ENCODE peak calls at places on chromosomes 11 and 22, in nine cellular contexts. One of them, this sample, is unnamed.

GRCh38 chr11:65184146-65184545 is 2.4 kb downstream of the CAPN1 start:
- DNase-seq in IMR-90: no peak
- DNase-seq in sigmoid colon: no peak
- DNase-seq in H1: no peak
- DNase-seq in body of pancreas: no peak
- DNase-seq in vagina: no peak
- DNase-seq in spleen: no peak
- DNase-seq in A549: no peak
- DNase-seq in uterus: no peak
- DNase-seq in this sample: no peak

GRCh38 chr11:12901874-12902481 is 107.1 kb upstream of the RASSF10 start:
- DNase-seq in spleen: no peak
- DNase-seq in H1: no peak
- DNase-seq in uterus: no peak
- DNase-seq in A549: no peak
- DNase-seq in IMR-90: peak; percentile 61
- DNase-seq in body of pancreas: no peak
- DNase-seq in vagina: no peak
- DNase-seq in sigmoid colon: no peak
- DNase-seq in this sample: no peak

GRCh38 chr11:57321996-57322880 is 2.5 kb downstream of the TNKS1BP1 start:
- DNase-seq in H1: no peak
- DNase-seq in uterus: peak; percentile 94
- DNase-seq in A549: peak; percentile 95
- DNase-seq in body of pancreas: peak; percentile 97
- DNase-seq in vagina: peak; percentile 99
- DNase-seq in sigmoid colon: peak; percentile 97
- DNase-seq in IMR-90: peak; percentile 98
- DNase-seq in spleen: no peak
- DNase-seq in this sample: peak; percentile 98

GRCh38 chr11:100545970-100546369 is 141.1 kb upstream of the ARHGAP42 start:
- DNase-seq in IMR-90: no peak
- DNase-seq in body of pancreas: no peak
- DNase-seq in sigmoid colon: no peak
- DNase-seq in A549: no peak
- DNase-seq in H1: no peak
- DNase-seq in vagina: no peak
- DNase-seq in spleen: no peak
- DNase-seq in uterus: no peak
- DNase-seq in this sample: no peak

GRCh38 chr22:48581206-48581766 is 1246.4 kb downstream of the BRD1 start:
- DNase-seq in uterus: no peak
- DNase-seq in spleen: no peak
- DNase-seq in vagina: no peak
- DNase-seq in IMR-90: no peak
- DNase-seq in sigmoid colon: no peak
- DNase-seq in H1: no peak
- DNase-seq in A549: no peak
- DNase-seq in body of pancreas: no peak
- DNase-seq in this sample: no peak

GRCh38 chr11:65855927-65856363 is 2.0 kb downstream of the CFL1 start:
- DNase-seq in IMR-90: no peak
- DNase-seq in uterus: no peak
- DNase-seq in vagina: no peak
- DNase-seq in spleen: peak; percentile 67
- DNase-seq in A549: no peak
- DNase-seq in H1: no peak
- DNase-seq in body of pancreas: no peak
- DNase-seq in sigmoid colon: no peak
- DNase-seq in this sample: no peak

GRCh38 chr11:93741882-93742226 is 382 bp downstream of the C11orf54 start:
- DNase-seq in IMR-90: peak; percentile 68
- DNase-seq in body of pancreas: peak; percentile 90
- DNase-seq in A549: peak; percentile 75
- DNase-seq in uterus: no peak
- DNase-seq in vagina: no peak
- DNase-seq in spleen: no peak
- DNase-seq in H1: no peak
- DNase-seq in sigmoid colon: peak; percentile 84
- DNase-seq in this sample: peak; percentile 19

GRCh38 chr11:46363455-46363920 is 16.2 kb downstream of the DGKZ start:
- DNase-seq in H1: no peak
- DNase-seq in vagina: no peak
- DNase-seq in IMR-90: peak; percentile 33
- DNase-seq in spleen: peak; percentile 79
- DNase-seq in A549: no peak
- DNase-seq in uterus: no peak
- DNase-seq in body of pancreas: no peak
- DNase-seq in sigmoid colon: no peak
- DNase-seq in this sample: peak; percentile 97

GRCh38 chr11:134789104-134789503 is 377.1 kb upstream of the B3GAT1 start:
- DNase-seq in A549: no peak
- DNase-seq in sigmoid colon: no peak
- DNase-seq in vagina: no peak
- DNase-seq in IMR-90: no peak
- DNase-seq in spleen: no peak
- DNase-seq in body of pancreas: no peak
- DNase-seq in uterus: no peak
- DNase-seq in H1: no peak
- DNase-seq in this sample: no peak

GRCh38 chr22:27170491-27170890 is 513.1 kb downstream of the MIAT start:
- DNase-seq in A549: peak; percentile 69
- DNase-seq in vagina: no peak
- DNase-seq in spleen: no peak
- DNase-seq in H1: no peak
- DNase-seq in body of pancreas: peak; percentile 38
- DNase-seq in uterus: peak; percentile 67
- DNase-seq in sigmoid colon: peak; percentile 81
- DNase-seq in IMR-90: peak; percentile 48
- DNase-seq in this sample: peak; percentile 60

DNA sequence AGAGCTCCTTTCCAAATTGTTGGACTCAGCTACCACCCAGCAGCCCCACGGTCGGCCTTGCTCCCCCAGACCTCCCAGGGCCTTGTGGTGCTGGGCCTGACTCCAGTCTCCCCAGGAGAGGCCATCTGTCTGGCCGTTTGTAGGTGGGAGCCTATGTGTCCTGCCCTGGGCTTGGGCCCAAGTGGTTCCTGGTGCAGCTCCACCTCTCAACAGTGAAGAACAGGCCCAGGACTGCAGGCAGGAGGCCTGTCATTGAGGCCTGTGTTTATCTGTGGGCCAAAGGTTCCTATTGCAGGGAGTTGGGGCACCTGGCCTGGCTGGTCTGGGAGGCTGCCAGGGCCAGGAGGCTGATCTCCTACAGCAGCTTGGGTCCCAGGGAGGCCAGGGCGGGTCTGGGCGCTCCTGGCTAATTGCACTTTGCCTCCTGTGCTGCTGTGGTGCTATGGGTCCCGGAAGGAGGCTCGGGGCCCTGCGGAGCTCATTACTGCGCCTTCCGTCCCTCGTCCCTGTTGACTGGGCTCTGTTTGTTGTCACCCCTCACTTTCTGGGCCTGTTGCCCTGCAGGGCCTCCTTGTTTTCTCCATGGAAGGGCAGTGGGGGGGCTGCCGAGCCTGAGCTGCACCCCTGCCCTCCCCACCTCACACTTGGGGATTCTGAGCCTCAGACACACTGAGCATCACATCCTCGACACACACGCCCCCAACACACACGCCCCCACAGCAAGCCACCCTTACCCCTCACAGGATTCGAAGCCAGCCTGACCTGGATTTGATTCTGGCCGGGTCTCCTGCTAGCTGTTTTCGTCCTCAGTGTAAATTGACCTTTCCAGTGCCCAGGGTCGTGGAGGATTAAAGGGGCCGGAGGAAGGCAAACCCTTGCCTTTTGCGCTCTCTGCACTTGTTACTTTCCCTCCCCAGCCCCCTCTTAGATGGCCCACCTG is 6.8 kb upstream of the OMP start:
- DNase-seq in body of pancreas: peak; percentile 53
- DNase-seq in H1: no peak
- DNase-seq in uterus: no peak
- DNase-seq in vagina: no peak
- DNase-seq in IMR-90: no peak
- DNase-seq in sigmoid colon: peak; percentile 55
- DNase-seq in A549: no peak
- DNase-seq in spleen: peak; percentile 54
- DNase-seq in this sample: no peak
- TF ChIP-seq POLR2A in body of pancreas: no peak
- TF ChIP-seq POLR2A in H1: no peak
- TF ChIP-seq POLR2A in uterus: no peak
- TF ChIP-seq POLR2A in vagina: no peak
- TF ChIP-seq POLR2A in IMR-90: no peak
- TF ChIP-seq POLR2A in sigmoid colon: no peak
- TF ChIP-seq POLR2A in A549: no peak
- TF ChIP-seq POLR2A in spleen: no peak
- TF ChIP-seq POLR2A in this sample: no peak

GRCh38 chr11:61683961-61684869 is 4.0 kb downstream of the DAGLA start:
- DNase-seq in spleen: no peak
- DNase-seq in sigmoid colon: no peak
- DNase-seq in H1: no peak
- DNase-seq in body of pancreas: no peak
- DNase-seq in vagina: peak; percentile 80
- DNase-seq in A549: no peak
- DNase-seq in IMR-90: peak; percentile 43
- DNase-seq in uterus: peak; percentile 60
- DNase-seq in this sample: no peak

GRCh38 chr11:61683116-61683515 is 2.9 kb downstream of the DAGLA start:
- DNase-seq in A549: no peak
- DNase-seq in body of pancreas: no peak
- DNase-seq in sigmoid colon: no peak
- DNase-seq in uterus: no peak
- DNase-seq in H1: no peak
- DNase-seq in vagina: no peak
- DNase-seq in spleen: no peak
- DNase-seq in IMR-90: no peak
- DNase-seq in this sample: no peak

GRCh38 chr11:61680622-61681191 is 516 bp downstream of the DAGLA start:
- DNase-seq in H1: no peak
- DNase-seq in IMR-90: no peak
- DNase-seq in sigmoid colon: no peak
- DNase-seq in uterus: no peak
- DNase-seq in spleen: no peak
- DNase-seq in vagina: no peak
- DNase-seq in A549: no peak
- DNase-seq in body of pancreas: no peak
- DNase-seq in this sample: no peak

GRCh38 chr11:61679893-61680621 is at the start of gene DAGLA:
- DNase-seq in A549: peak; percentile 68
- DNase-seq in vagina: no peak
- DNase-seq in sigmoid colon: peak; percentile 85
- DNase-seq in H1: no peak
- DNase-seq in body of pancreas: peak; percentile 74
- DNase-seq in uterus: peak; percentile 79
- DNase-seq in spleen: peak; percentile 93
- DNase-seq in IMR-90: peak; percentile 43
- DNase-seq in this sample: peak; percentile 78

GRCh38 chr11:61682093-61682732 is 2.0 kb downstream of the DAGLA start:
- DNase-seq in H1: no peak
- DNase-seq in A549: no peak
- DNase-seq in IMR-90: no peak
- DNase-seq in vagina: no peak
- DNase-seq in sigmoid colon: peak; percentile 81
- DNase-seq in spleen: no peak
- DNase-seq in uterus: no peak
- DNase-seq in body of pancreas: peak; percentile 89
- DNase-seq in this sample: no peak
- TF ChIP-seq POLR2A in H1: no peak
- TF ChIP-seq POLR2A in A549: no peak
- TF ChIP-seq POLR2A in IMR-90: no peak
- TF ChIP-seq POLR2A in vagina: no peak
- TF ChIP-seq POLR2A in sigmoid colon: no peak
- TF ChIP-seq POLR2A in spleen: no peak
- TF ChIP-seq POLR2A in uterus: no peak
- TF ChIP-seq POLR2A in body of pancreas: peak; percentile 37
- TF ChIP-seq POLR2A in this sample: no peak

DNA sequence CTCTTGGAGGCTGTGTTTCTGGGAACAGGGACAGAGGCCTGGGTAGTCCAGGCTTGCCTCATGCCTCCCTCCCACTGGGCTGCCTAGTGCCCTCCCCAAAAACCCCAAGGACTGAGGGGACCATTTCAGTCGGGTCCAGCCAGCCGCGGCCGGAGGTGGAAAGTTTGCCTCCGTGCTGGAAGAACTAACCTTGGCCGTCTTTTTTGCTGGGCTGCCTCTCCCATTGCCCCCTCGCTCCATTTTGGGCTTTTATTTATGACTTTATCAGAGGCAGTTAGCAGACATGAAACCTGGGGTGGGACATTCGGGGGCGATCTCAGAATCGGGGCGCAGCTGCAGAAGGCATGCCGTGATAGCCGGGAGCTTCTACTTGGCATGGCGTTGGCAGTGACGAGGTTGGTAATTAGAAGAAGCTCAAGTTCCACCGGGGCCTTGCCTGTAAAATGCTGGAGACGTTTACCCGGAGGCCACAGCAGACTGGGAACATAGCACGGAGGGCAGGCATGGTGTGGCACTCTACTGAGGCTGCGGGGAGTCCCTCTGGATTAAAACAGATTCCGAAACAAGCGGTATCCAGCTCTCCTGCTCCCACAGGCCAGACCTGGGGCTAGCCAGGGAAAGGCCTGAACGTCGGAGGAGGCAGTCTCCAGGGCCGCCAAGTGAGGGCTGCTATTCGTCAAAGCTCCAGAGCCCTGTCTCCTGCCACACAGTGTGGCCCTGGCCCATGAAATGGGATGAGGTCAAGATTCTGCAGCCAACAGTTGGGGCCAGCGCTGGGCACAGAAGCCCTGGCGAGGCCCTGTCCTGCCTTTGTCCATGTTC is 76.4 kb upstream of the PPARA start:
- DNase-seq in sigmoid colon: peak; percentile 89
- DNase-seq in spleen: peak; percentile 75
- DNase-seq in IMR-90: peak; percentile 42
- DNase-seq in H1: no peak
- DNase-seq in A549: no peak
- DNase-seq in body of pancreas: no peak
- DNase-seq in vagina: no peak
- DNase-seq in uterus: peak; percentile 47
- DNase-seq in this sample: no peak
- TF ChIP-seq POLR2A in sigmoid colon: peak; percentile 53
- TF ChIP-seq POLR2A in spleen: no peak
- TF ChIP-seq POLR2A in IMR-90: peak; percentile 22
- TF ChIP-seq POLR2A in H1: no peak
- TF ChIP-seq POLR2A in A549: no peak
- TF ChIP-seq POLR2A in body of pancreas: peak; percentile 52
- TF ChIP-seq POLR2A in vagina: no peak
- TF ChIP-seq POLR2A in uterus: peak; percentile 7
- TF ChIP-seq POLR2A in this sample: no peak

DNA sequence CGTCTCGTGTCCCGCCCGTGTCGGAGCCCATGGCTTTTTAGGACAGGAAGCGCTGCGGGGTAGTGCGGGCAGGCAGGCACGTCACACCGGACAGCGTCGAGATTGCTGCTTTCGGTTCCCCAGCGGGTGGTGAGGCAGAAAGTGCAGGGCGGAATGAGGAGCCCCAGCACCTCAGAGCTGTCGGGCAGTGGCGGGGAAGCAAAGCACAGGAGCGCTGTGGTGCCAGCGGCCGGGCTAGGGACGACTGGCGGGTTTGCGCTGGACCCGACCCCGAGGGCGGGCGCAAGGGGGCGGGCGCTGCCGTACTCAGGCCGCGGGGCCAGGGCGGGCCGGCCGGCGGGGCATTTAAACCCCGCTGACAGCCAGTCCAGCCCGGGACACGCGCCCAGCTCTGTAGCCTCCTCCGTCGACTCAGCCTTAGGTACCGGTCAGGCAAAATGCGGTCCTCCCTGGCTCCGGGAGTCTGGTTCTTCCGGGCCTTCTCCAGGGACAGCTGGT is at the start of gene SLC37A2:
- DNase-seq in IMR-90: peak; percentile 54
- DNase-seq in H1: no peak
- DNase-seq in sigmoid colon: peak; percentile 83
- DNase-seq in spleen: peak; percentile 93
- DNase-seq in A549: peak; percentile 11
- DNase-seq in vagina: no peak
- DNase-seq in body of pancreas: peak; percentile 75
- DNase-seq in uterus: peak; percentile 59
- DNase-seq in this sample: peak; percentile 53
- TF ChIP-seq POLR2A in IMR-90: peak; percentile 42
- TF ChIP-seq POLR2A in H1: no peak
- TF ChIP-seq POLR2A in sigmoid colon: no peak
- TF ChIP-seq POLR2A in spleen: peak; percentile 43
- TF ChIP-seq POLR2A in A549: no peak
- TF ChIP-seq POLR2A in vagina: no peak
- TF ChIP-seq POLR2A in body of pancreas: peak; percentile 72
- TF ChIP-seq POLR2A in uterus: no peak
- TF ChIP-seq POLR2A in this sample: no peak

This sample was measured in H54.